ENCODE peak calls at places on chromosomes 3 and 15, in nine cellular contexts. P is kidney epithelial cell, E is epithelial cell of esophagus, O is breast epithelium, B is fibroblast of lung, A is AG10803, T is BJ, G is coronary artery, R is pancreas. C is an unnamed sample.

GRCh38 chr15:88476635-88477038 is 9.1 kb downstream of the MRPS11 start:
- DNase-seq in P (no peak), E (peak), O (no peak), B (peak), A (peak), T (no peak), G (no peak), R (peak), C (no peak)

GRCh38 chr3:140349938-140350337 is 327.9 kb upstream of the TRIM42 start:
- DNase-seq in P (no peak), E (no peak), O (no peak), B (no peak), A (no peak), T (no peak), G (peak), R (no peak), C (no peak)

GRCh38 chr3:192010490-192010889 is 549.5 kb downstream of the PYDC2 start:
- DNase-seq in P (no peak), E (no peak), O (no peak), B (no peak), A (no peak), T (no peak), G (no peak), R (no peak), C (no peak)

GRCh38 chr15:56038015-56038414 is 44.6 kb upstream of the NEDD4 start:
- DNase-seq in P (no peak), E (peak), O (no peak), B (peak), A (peak), T (no peak), G (no peak), R (no peak), C (no peak)

GRCh38 chr15:61749169-61749568 is 311.1 kb downstream of the VPS13C start:
- DNase-seq in P (no peak), E (peak), O (peak), B (peak), A (peak), T (no peak), G (no peak), R (no peak), C (no peak)

GRCh38 chr3:25174251-25174650 is 253.8 kb upstream of the RARB start:
- DNase-seq in P (no peak), E (no peak), O (no peak), B (no peak), A (no peak), T (no peak), G (no peak), R (no peak), C (no peak)

GRCh38 chr15:41919201-41919820 is 25.5 kb upstream of the SPTBN5 start:
- DNase-seq in P (no peak), E (no peak), O (no peak), B (peak), A (no peak), T (no peak), G (no peak), R (peak), C (no peak)

GRCh38 chr3:149151843-149152242 is 22.4 kb downstream of the HPS3 start:
- DNase-seq in P (no peak), E (no peak), O (no peak), B (peak), A (peak), T (peak), G (no peak), R (no peak), C (no peak)

GRCh38 chr3:7309707-7310106 is 448.8 kb downstream of the GRM7 start:
- DNase-seq in P (peak), E (no peak), O (peak), B (peak), A (peak), T (peak), G (no peak), R (peak), C (no peak)

GRCh38 chr3:59890637-59891036 is 840.8 kb upstream of the CFAP20DC start:
- DNase-seq in P (no peak), E (no peak), O (no peak), B (no peak), A (no peak), T (no peak), G (no peak), R (no peak), C (no peak)

DNA sequence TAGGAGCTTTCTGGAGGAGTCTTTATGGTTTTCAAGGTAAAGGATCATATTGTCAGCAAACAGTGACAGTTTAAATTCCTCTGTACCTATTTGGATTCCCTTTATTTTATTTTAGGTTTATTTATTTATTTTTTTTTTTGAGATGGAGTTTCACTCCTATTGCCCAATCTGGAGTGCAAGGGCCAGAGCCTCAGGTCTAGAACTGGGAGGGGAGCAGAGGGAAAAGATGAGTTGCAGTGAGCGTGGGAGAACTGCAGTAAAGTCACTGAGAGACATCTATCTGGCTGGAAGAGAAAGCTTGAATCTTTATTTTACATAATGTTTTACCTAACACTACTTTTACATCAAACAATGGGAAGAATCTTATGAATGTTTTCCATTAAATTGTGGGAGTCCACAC is 49.5 kb upstream of the GK5 start:
- DNase-seq in P (no peak), E (no peak), O (no peak), B (no peak), A (no peak), T (no peak), G (no peak), R (no peak), C (no peak)
- TF ChIP-seq CTCF in P (no peak), E (no peak), O (no peak), B (no peak), A (no peak), T (no peak), G (no peak), R (no peak), C (no peak)

GRCh38 chr3:52495777-52496602 is 852 bp downstream of the STAB1 start:
- DNase-seq in P (no peak), E (peak), O (no peak), B (peak), A (peak), T (no peak), G (no peak), R (no peak), C (no peak)
- H3K4me3 ChIP-seq in P (no peak), E (no peak), O (peak), B (no peak), A (no peak), T (no peak), G (peak), R (no peak), C (peak)

DNA sequence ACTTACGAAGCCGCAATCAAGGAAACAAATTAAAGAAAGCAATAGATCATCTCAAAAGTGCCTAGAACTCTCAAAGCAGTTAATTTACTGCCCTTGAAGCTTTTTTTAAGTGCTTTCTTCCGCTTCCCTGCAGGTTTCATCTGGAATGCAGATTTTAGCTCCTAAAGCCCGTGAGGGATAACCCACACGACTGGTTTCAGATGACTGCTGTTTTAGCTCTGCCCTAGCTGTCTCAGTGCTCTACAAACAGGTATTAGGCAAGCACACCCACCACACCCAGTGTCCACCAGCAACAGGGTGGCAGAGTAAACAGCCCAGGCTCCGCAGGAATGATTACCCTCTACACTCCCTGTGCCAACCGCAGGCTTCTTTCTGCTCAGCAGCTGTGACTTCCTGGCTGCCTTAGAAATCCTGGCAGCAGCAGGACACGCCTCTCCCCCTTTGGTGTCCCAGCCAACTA is 126.0 kb downstream of the FMN1 start:
- DNase-seq in P (peak), E (peak), O (peak), B (peak), A (peak), T (peak), G (no peak), R (peak), C (peak)
- TF ChIP-seq CTCF in P (no peak), E (no peak), O (no peak), B (no peak), A (no peak), T (no peak), G (no peak), R (no peak), C (no peak)

GRCh38 chr15:80530737-80531365 is 126.7 kb downstream of the ARNT2 start:
- DNase-seq in P (no peak), E (no peak), O (no peak), B (peak), A (peak), T (peak), G (no peak), R (no peak), C (no peak)
- H3K4me3 ChIP-seq in P (no peak), E (no peak), O (no peak), B (no peak), A (no peak), T (no peak), G (peak), R (no peak), C (no peak)

DNA sequence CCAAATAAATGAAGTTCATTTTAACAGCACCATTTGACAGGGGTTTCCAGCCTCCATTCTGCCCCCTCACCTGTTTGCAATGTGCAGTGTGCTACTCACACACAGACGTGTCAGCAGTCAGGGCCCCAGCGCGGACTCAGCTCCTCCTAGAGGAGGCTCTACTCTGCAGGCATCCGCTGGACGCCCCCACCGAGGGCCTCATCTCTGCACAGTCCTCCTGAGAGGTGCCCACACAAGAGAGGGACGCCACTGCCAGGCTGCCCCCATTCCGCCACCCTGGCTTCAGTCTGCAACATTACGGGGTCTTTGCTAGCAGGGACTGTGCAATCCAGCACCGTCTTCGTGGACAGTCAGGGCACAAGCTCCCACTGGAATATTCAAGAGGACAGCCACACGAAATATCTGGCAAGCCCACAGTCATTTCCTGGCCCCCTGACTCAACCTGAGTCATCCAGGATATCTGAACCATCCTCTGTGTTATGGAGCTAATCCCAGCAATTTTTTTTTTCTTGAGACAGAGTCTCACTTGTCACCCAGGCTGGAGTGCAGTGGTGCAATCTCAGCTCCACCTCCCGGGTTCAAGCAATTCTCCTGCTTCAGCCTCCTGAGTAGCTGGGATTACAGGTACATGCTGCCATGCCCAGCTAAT is 255.0 kb downstream of the OCA2 start:
- DNase-seq in P (peak), E (peak), O (no peak), B (peak), A (peak), T (no peak), G (no peak), R (no peak), C (no peak)
- TF ChIP-seq CTCF in P (no peak), E (no peak), O (no peak), B (no peak), A (no peak), T (no peak), G (no peak), R (no peak), C (no peak)

DNA sequence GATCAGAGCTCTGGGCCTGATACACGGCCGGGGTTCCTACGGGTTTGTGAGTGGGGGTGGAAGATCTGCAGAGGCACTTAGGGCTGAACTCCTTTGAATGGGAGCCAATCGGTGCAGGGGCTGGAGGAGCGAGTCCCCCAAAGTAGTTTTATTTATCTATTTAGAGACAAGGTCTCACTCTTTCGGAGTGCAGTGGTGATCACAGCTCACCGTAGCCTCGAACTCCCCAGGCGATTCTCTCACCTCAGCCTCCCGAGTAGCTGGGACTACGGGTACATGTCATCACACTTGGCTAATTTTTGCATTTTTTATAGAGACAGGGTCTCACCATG is 1.6 kb upstream of the CELSR3 start:
- DNase-seq in P (no peak), E (no peak), O (no peak), B (no peak), A (no peak), T (no peak), G (no peak), R (no peak), C (no peak)
- H3K4me3 ChIP-seq in P (peak), E (peak), O (peak), B (no peak), A (peak), T (no peak), G (peak), R (no peak), C (peak)

DNA sequence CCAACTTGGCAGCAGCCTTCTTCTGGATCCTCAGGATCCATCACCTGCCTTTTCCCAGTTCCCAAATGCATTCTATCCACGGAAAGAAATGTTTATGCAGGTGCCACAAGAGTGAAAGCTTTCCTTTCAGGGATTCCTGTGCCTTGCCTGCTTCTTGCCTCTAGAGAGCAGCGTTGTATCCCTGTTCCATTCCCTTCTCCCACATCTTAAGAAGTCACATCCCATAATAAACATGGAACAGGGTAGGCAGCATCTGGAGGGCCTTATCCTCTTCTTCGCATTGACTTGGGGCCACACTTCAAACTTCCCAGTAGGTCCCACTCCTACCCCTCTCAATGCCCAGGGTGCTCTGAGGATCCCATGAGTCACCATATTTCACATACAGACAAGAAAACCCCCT is 72.7 kb upstream of the DCLK3 start:
- DNase-seq in P (no peak), E (peak), O (no peak), B (no peak), A (no peak), T (no peak), G (no peak), R (no peak), C (no peak)
- TF ChIP-seq CTCF in P (no peak), E (peak), O (no peak), B (peak), A (no peak), T (no peak), G (no peak), R (no peak), C (no peak)

DNA sequence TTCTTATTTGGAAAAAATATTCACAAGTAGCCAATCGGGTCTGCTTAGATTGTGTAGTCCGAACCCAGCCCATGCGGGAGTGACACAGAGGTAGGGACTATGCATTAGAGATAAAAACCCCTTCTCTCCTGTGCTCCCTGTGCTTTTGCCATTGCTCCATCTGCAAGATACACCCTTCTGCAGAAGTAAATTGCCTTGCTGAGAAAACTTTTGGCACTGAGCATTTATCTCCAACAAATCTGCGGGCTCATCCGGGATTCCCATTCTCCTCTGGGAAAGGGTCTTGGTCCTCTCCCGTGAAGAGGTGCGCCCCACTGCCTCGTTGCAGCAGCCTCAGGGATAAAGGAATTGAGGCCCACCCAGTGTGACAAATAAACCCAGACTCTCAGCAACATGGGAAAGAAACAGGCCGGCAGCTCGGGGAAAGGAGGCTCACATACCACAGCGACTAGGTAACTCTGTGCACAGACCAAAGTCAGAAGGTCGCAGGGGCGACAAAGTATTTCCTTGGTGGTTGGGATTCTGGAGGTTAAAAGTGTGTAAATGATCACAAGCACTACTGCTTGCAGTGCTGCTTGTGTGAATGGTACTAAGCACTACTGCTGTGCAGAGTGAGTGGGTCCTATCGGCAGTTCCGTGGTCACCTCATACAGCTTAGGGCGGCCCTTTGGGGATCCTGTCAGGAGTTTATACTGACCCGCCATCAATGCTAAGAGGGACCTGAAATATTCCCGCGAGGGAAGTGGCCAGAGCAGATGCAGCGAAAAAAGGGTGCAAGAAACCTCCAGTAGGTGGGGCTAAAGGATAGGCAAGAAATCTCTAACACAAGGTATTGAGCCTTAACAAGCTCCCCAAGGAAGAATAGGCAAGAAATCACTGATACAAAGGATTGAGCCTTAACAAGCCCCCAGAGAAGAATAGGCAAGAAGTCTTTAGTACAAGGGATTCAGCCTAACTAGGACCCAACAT is 54.3 kb downstream of the GSK3B start:
- DNase-seq in P (no peak), E (no peak), O (no peak), B (no peak), A (peak), T (no peak), G (no peak), R (no peak), C (no peak)
- H3K4me3 ChIP-seq in P (no peak), E (no peak), O (no peak), B (no peak), A (no peak), T (no peak), G (peak), R (no peak), C (no peak)

GRCh38 chr15:47194718-47195117 is 522.6 kb upstream of the SEMA6D start:
- DNase-seq in P (no peak), E (peak), O (no peak), B (peak), A (peak), T (no peak), G (no peak), R (no peak), C (no peak)
- TF ChIP-seq CTCF in P (peak), E (peak), O (no peak), B (peak), A (peak), T (peak), G (no peak), R (no peak), C (peak)